ENCODE peak calls at places on chromosomes 12 and 14, in nine cellular contexts. One of them, this sample, is unnamed.
A peak's percentile ranks its signal among the peaks of the same experiment; 100 is the strongest.

GRCh38 chr14:68747366-68747765 is 45.5 kb downstream of the ZFP36L1 start:
- DNase-seq in activated CD8-positive, alpha-beta T cell treated with anti-CD3 and anti-CD28 coated beads for 36 hours: no peak
- DNase-seq in putamen: no peak
- DNase-seq in ureter: no peak
- DNase-seq in left ventricle myocardium inferior: no peak
- DNase-seq in adrenal gland: no peak
- DNase-seq in non-pigmented ciliary epithelial cell: no peak
- DNase-seq in activated T-cell treated with anti-CD3 and anti-CD28 coated beads for 24 hours: no peak
- DNase-seq in iris pigment epithelial cell: no peak
- DNase-seq in this sample: no peak

GRCh38 chr14:60553855-60554254 is 44.9 kb downstream of the SIX6 start:
- DNase-seq in activated T-cell treated with anti-CD3 and anti-CD28 coated beads for 24 hours: no peak
- DNase-seq in ureter: no peak
- DNase-seq in putamen: no peak
- DNase-seq in non-pigmented ciliary epithelial cell: no peak
- DNase-seq in adrenal gland: no peak
- DNase-seq in iris pigment epithelial cell: peak; percentile 55
- DNase-seq in activated CD8-positive, alpha-beta T cell treated with anti-CD3 and anti-CD28 coated beads for 36 hours: no peak
- DNase-seq in left ventricle myocardium inferior: no peak
- DNase-seq in this sample: no peak

GRCh38 chr12:84694111-84694510 is 218.5 kb downstream of the SLC6A15 start:
- DNase-seq in iris pigment epithelial cell: no peak
- DNase-seq in ureter: no peak
- DNase-seq in adrenal gland: no peak
- DNase-seq in non-pigmented ciliary epithelial cell: no peak
- DNase-seq in activated CD8-positive, alpha-beta T cell treated with anti-CD3 and anti-CD28 coated beads for 36 hours: no peak
- DNase-seq in putamen: no peak
- DNase-seq in left ventricle myocardium inferior: no peak
- DNase-seq in activated T-cell treated with anti-CD3 and anti-CD28 coated beads for 24 hours: no peak
- DNase-seq in this sample: no peak

GRCh38 chr12:116368196-116369194 is 91.0 kb upstream of the MED13L start:
- DNase-seq in putamen: no peak
- DNase-seq in activated CD8-positive, alpha-beta T cell treated with anti-CD3 and anti-CD28 coated beads for 36 hours: no peak
- DNase-seq in iris pigment epithelial cell: no peak
- DNase-seq in non-pigmented ciliary epithelial cell: no peak
- DNase-seq in adrenal gland: no peak
- DNase-seq in left ventricle myocardium inferior: no peak
- DNase-seq in ureter: no peak
- DNase-seq in activated T-cell treated with anti-CD3 and anti-CD28 coated beads for 24 hours: no peak
- DNase-seq in this sample: peak; percentile 90

GRCh38 chr14:100263141-100263540 is 24.2 kb downstream of the YY1 start:
- DNase-seq in left ventricle myocardium inferior: no peak
- DNase-seq in non-pigmented ciliary epithelial cell: no peak
- DNase-seq in iris pigment epithelial cell: peak; percentile 84
- DNase-seq in adrenal gland: no peak
- DNase-seq in putamen: no peak
- DNase-seq in ureter: no peak
- DNase-seq in activated T-cell treated with anti-CD3 and anti-CD28 coated beads for 24 hours: no peak
- DNase-seq in activated CD8-positive, alpha-beta T cell treated with anti-CD3 and anti-CD28 coated beads for 36 hours: no peak
- DNase-seq in this sample: no peak

GRCh38 chr14:73237786-73238261 is 518 bp downstream of the PAPLN start:
- DNase-seq in adrenal gland: no peak
- DNase-seq in activated CD8-positive, alpha-beta T cell treated with anti-CD3 and anti-CD28 coated beads for 36 hours: no peak
- DNase-seq in non-pigmented ciliary epithelial cell: no peak
- DNase-seq in ureter: no peak
- DNase-seq in activated T-cell treated with anti-CD3 and anti-CD28 coated beads for 24 hours: no peak
- DNase-seq in iris pigment epithelial cell: no peak
- DNase-seq in left ventricle myocardium inferior: no peak
- DNase-seq in putamen: no peak
- DNase-seq in this sample: no peak

GRCh38 chr12:84046869-84047268 is 865.7 kb downstream of the SLC6A15 start:
- DNase-seq in left ventricle myocardium inferior: no peak
- DNase-seq in non-pigmented ciliary epithelial cell: no peak
- DNase-seq in adrenal gland: no peak
- DNase-seq in iris pigment epithelial cell: peak; percentile 29
- DNase-seq in putamen: no peak
- DNase-seq in activated CD8-positive, alpha-beta T cell treated with anti-CD3 and anti-CD28 coated beads for 36 hours: no peak
- DNase-seq in ureter: no peak
- DNase-seq in activated T-cell treated with anti-CD3 and anti-CD28 coated beads for 24 hours: no peak
- DNase-seq in this sample: no peak

GRCh38 chr12:54603173-54603814 is 14.8 kb upstream of the PPP1R1A start:
- DNase-seq in ureter: peak; percentile 73
- DNase-seq in adrenal gland: peak; percentile 76
- DNase-seq in activated T-cell treated with anti-CD3 and anti-CD28 coated beads for 24 hours: peak; percentile 41
- DNase-seq in putamen: peak; percentile 46
- DNase-seq in non-pigmented ciliary epithelial cell: peak; percentile 35
- DNase-seq in activated CD8-positive, alpha-beta T cell treated with anti-CD3 and anti-CD28 coated beads for 36 hours: peak; percentile 85
- DNase-seq in iris pigment epithelial cell: peak; percentile 73
- DNase-seq in left ventricle myocardium inferior: peak; percentile 28
- DNase-seq in this sample: peak; percentile 77

GRCh38 chr12:67394600-67394999 is 125.4 kb downstream of the CAND1 start:
- DNase-seq in iris pigment epithelial cell: peak; percentile 68
- DNase-seq in ureter: peak; percentile 69
- DNase-seq in non-pigmented ciliary epithelial cell: peak; percentile 42
- DNase-seq in activated CD8-positive, alpha-beta T cell treated with anti-CD3 and anti-CD28 coated beads for 36 hours: no peak
- DNase-seq in putamen: no peak
- DNase-seq in activated T-cell treated with anti-CD3 and anti-CD28 coated beads for 24 hours: no peak
- DNase-seq in adrenal gland: peak; percentile 76
- DNase-seq in left ventricle myocardium inferior: peak; percentile 45
- DNase-seq in this sample: peak; percentile 72

GRCh38 chr12:46998811-46999368 is 80.5 kb upstream of the PCED1B start:
- DNase-seq in adrenal gland: no peak
- DNase-seq in non-pigmented ciliary epithelial cell: peak; percentile 81
- DNase-seq in left ventricle myocardium inferior: no peak
- DNase-seq in activated T-cell treated with anti-CD3 and anti-CD28 coated beads for 24 hours: no peak
- DNase-seq in putamen: no peak
- DNase-seq in activated CD8-positive, alpha-beta T cell treated with anti-CD3 and anti-CD28 coated beads for 36 hours: no peak
- DNase-seq in ureter: no peak
- DNase-seq in iris pigment epithelial cell: peak; percentile 89
- DNase-seq in this sample: no peak

GRCh38 chr12:91224411-91224810 is 41.8 kb upstream of the DCN start:
- DNase-seq in activated T-cell treated with anti-CD3 and anti-CD28 coated beads for 24 hours: no peak
- DNase-seq in activated CD8-positive, alpha-beta T cell treated with anti-CD3 and anti-CD28 coated beads for 36 hours: no peak
- DNase-seq in non-pigmented ciliary epithelial cell: no peak
- DNase-seq in putamen: no peak
- DNase-seq in left ventricle myocardium inferior: no peak
- DNase-seq in iris pigment epithelial cell: no peak
- DNase-seq in ureter: no peak
- DNase-seq in adrenal gland: no peak
- DNase-seq in this sample: no peak

GRCh38 chr14:89507926-89508460 is 91.0 kb upstream of the FOXN3 start:
- DNase-seq in activated CD8-positive, alpha-beta T cell treated with anti-CD3 and anti-CD28 coated beads for 36 hours: no peak
- DNase-seq in ureter: no peak
- DNase-seq in iris pigment epithelial cell: peak; percentile 57
- DNase-seq in adrenal gland: no peak
- DNase-seq in non-pigmented ciliary epithelial cell: peak; percentile 28
- DNase-seq in left ventricle myocardium inferior: no peak
- DNase-seq in activated T-cell treated with anti-CD3 and anti-CD28 coated beads for 24 hours: no peak
- DNase-seq in putamen: no peak
- DNase-seq in this sample: no peak

GRCh38 chr12:46959484-46959883 is 119.9 kb upstream of the PCED1B start:
- DNase-seq in left ventricle myocardium inferior: no peak
- DNase-seq in non-pigmented ciliary epithelial cell: no peak
- DNase-seq in activated T-cell treated with anti-CD3 and anti-CD28 coated beads for 24 hours: no peak
- DNase-seq in iris pigment epithelial cell: peak; percentile 85
- DNase-seq in ureter: no peak
- DNase-seq in activated CD8-positive, alpha-beta T cell treated with anti-CD3 and anti-CD28 coated beads for 36 hours: no peak
- DNase-seq in adrenal gland: peak; percentile 55
- DNase-seq in putamen: no peak
- DNase-seq in this sample: no peak

GRCh38 chr14:68140111-68140741 is 320.6 kb downstream of the RAD51B start:
- DNase-seq in iris pigment epithelial cell: peak; percentile 97
- DNase-seq in left ventricle myocardium inferior: no peak
- DNase-seq in ureter: peak; percentile 65
- DNase-seq in putamen: no peak
- DNase-seq in adrenal gland: peak; percentile 75
- DNase-seq in non-pigmented ciliary epithelial cell: peak; percentile 95
- DNase-seq in activated CD8-positive, alpha-beta T cell treated with anti-CD3 and anti-CD28 coated beads for 36 hours: no peak
- DNase-seq in activated T-cell treated with anti-CD3 and anti-CD28 coated beads for 24 hours: no peak
- DNase-seq in this sample: peak; percentile 59

GRCh38 chr12:19912996-19913395 is 455.3 kb upstream of the PDE3A start:
- DNase-seq in iris pigment epithelial cell: no peak
- DNase-seq in ureter: no peak
- DNase-seq in putamen: no peak
- DNase-seq in activated CD8-positive, alpha-beta T cell treated with anti-CD3 and anti-CD28 coated beads for 36 hours: no peak
- DNase-seq in non-pigmented ciliary epithelial cell: no peak
- DNase-seq in left ventricle myocardium inferior: no peak
- DNase-seq in activated T-cell treated with anti-CD3 and anti-CD28 coated beads for 24 hours: no peak
- DNase-seq in adrenal gland: no peak
- DNase-seq in this sample: no peak

GRCh38 chr14:34498684-34499412 is 36.8 kb upstream of the SPTSSA start:
- DNase-seq in activated CD8-positive, alpha-beta T cell treated with anti-CD3 and anti-CD28 coated beads for 36 hours: peak; percentile 16
- DNase-seq in iris pigment epithelial cell: peak; percentile 19
- DNase-seq in non-pigmented ciliary epithelial cell: no peak
- DNase-seq in putamen: no peak
- DNase-seq in left ventricle myocardium inferior: no peak
- DNase-seq in adrenal gland: peak; percentile 55
- DNase-seq in activated T-cell treated with anti-CD3 and anti-CD28 coated beads for 24 hours: no peak
- DNase-seq in ureter: no peak
- DNase-seq in this sample: peak; percentile 44

GRCh38 chr14:99735189-99736135 is 51.4 kb downstream of the CYP46A1 start:
- DNase-seq in ureter: no peak
- DNase-seq in activated T-cell treated with anti-CD3 and anti-CD28 coated beads for 24 hours: no peak
- DNase-seq in putamen: no peak
- DNase-seq in activated CD8-positive, alpha-beta T cell treated with anti-CD3 and anti-CD28 coated beads for 36 hours: no peak
- DNase-seq in iris pigment epithelial cell: no peak
- DNase-seq in adrenal gland: no peak
- DNase-seq in non-pigmented ciliary epithelial cell: no peak
- DNase-seq in left ventricle myocardium inferior: peak; percentile 9
- DNase-seq in this sample: no peak

GRCh38 chr14:104757238-104757585 is 4.3 kb downstream of the SIVA1 start:
- DNase-seq in adrenal gland: no peak
- DNase-seq in ureter: no peak
- DNase-seq in non-pigmented ciliary epithelial cell: no peak
- DNase-seq in activated CD8-positive, alpha-beta T cell treated with anti-CD3 and anti-CD28 coated beads for 36 hours: no peak
- DNase-seq in putamen: no peak
- DNase-seq in iris pigment epithelial cell: no peak
- DNase-seq in activated T-cell treated with anti-CD3 and anti-CD28 coated beads for 24 hours: no peak
- DNase-seq in left ventricle myocardium inferior: no peak
- DNase-seq in this sample: no peak

GRCh38 chr12:99914206-99914605 is 70.5 kb downstream of the ANKS1B start:
- DNase-seq in adrenal gland: no peak
- DNase-seq in activated CD8-positive, alpha-beta T cell treated with anti-CD3 and anti-CD28 coated beads for 36 hours: no peak
- DNase-seq in activated T-cell treated with anti-CD3 and anti-CD28 coated beads for 24 hours: no peak
- DNase-seq in iris pigment epithelial cell: no peak
- DNase-seq in left ventricle myocardium inferior: no peak
- DNase-seq in non-pigmented ciliary epithelial cell: no peak
- DNase-seq in ureter: no peak
- DNase-seq in putamen: no peak
- DNase-seq in this sample: no peak

GRCh38 chr12:11794311-11794710 is 144.8 kb downstream of the ETV6 start:
- DNase-seq in iris pigment epithelial cell: no peak
- DNase-seq in adrenal gland: no peak
- DNase-seq in putamen: no peak
- DNase-seq in activated CD8-positive, alpha-beta T cell treated with anti-CD3 and anti-CD28 coated beads for 36 hours: no peak
- DNase-seq in ureter: no peak
- DNase-seq in activated T-cell treated with anti-CD3 and anti-CD28 coated beads for 24 hours: no peak
- DNase-seq in non-pigmented ciliary epithelial cell: no peak
- DNase-seq in left ventricle myocardium inferior: no peak
- DNase-seq in this sample: peak; percentile 42

GRCh38 chr14:74825008-74825407 is 50.9 kb downstream of the PROX2 start:
- DNase-seq in activated CD8-positive, alpha-beta T cell treated with anti-CD3 and anti-CD28 coated beads for 36 hours: no peak
- DNase-seq in ureter: no peak
- DNase-seq in non-pigmented ciliary epithelial cell: no peak
- DNase-seq in iris pigment epithelial cell: peak; percentile 72
- DNase-seq in left ventricle myocardium inferior: no peak
- DNase-seq in activated T-cell treated with anti-CD3 and anti-CD28 coated beads for 24 hours: no peak
- DNase-seq in putamen: no peak
- DNase-seq in adrenal gland: no peak
- DNase-seq in this sample: no peak

GRCh38 chr12:121793836-121794531 is 496 bp upstream of the RHOF start:
- DNase-seq in non-pigmented ciliary epithelial cell: no peak
- DNase-seq in ureter: peak; percentile 94
- DNase-seq in left ventricle myocardium inferior: peak; percentile 90
- DNase-seq in activated T-cell treated with anti-CD3 and anti-CD28 coated beads for 24 hours: peak; percentile 93
- DNase-seq in adrenal gland: peak; percentile 94
- DNase-seq in iris pigment epithelial cell: peak; percentile 95
- DNase-seq in activated CD8-positive, alpha-beta T cell treated with anti-CD3 and anti-CD28 coated beads for 36 hours: peak; percentile 95
- DNase-seq in putamen: peak; percentile 80
- DNase-seq in this sample: peak; percentile 92

GRCh38 chr12:120687570-120688289 is 781 bp downstream of the MLEC start:
- DNase-seq in adrenal gland: peak; percentile 44
- DNase-seq in activated T-cell treated with anti-CD3 and anti-CD28 coated beads for 24 hours: peak; percentile 21
- DNase-seq in left ventricle myocardium inferior: no peak
- DNase-seq in iris pigment epithelial cell: peak; percentile 31
- DNase-seq in activated CD8-positive, alpha-beta T cell treated with anti-CD3 and anti-CD28 coated beads for 36 hours: peak; percentile 73
- DNase-seq in non-pigmented ciliary epithelial cell: no peak
- DNase-seq in ureter: no peak
- DNase-seq in putamen: no peak
- DNase-seq in this sample: peak; percentile 27

GRCh38 chr14:103749860-103750259 is 34.2 kb downstream of the ZFYVE21 start:
- DNase-seq in activated CD8-positive, alpha-beta T cell treated with anti-CD3 and anti-CD28 coated beads for 36 hours: no peak
- DNase-seq in putamen: no peak
- DNase-seq in adrenal gland: no peak
- DNase-seq in left ventricle myocardium inferior: no peak
- DNase-seq in ureter: no peak
- DNase-seq in iris pigment epithelial cell: no peak
- DNase-seq in activated T-cell treated with anti-CD3 and anti-CD28 coated beads for 24 hours: no peak
- DNase-seq in non-pigmented ciliary epithelial cell: no peak
- DNase-seq in this sample: no peak

GRCh38 chr12:105445261-105446015 is 114.9 kb downstream of the C12orf75 start:
- DNase-seq in putamen: no peak
- DNase-seq in iris pigment epithelial cell: peak; percentile 68
- DNase-seq in ureter: no peak
- DNase-seq in adrenal gland: no peak
- DNase-seq in left ventricle myocardium inferior: no peak
- DNase-seq in activated CD8-positive, alpha-beta T cell treated with anti-CD3 and anti-CD28 coated beads for 36 hours: no peak
- DNase-seq in non-pigmented ciliary epithelial cell: peak; percentile 43
- DNase-seq in activated T-cell treated with anti-CD3 and anti-CD28 coated beads for 24 hours: no peak
- DNase-seq in this sample: no peak

GRCh38 chr12:93741741-93742085 is 64.5 kb downstream of the CRADD start:
- DNase-seq in activated T-cell treated with anti-CD3 and anti-CD28 coated beads for 24 hours: no peak
- DNase-seq in ureter: no peak
- DNase-seq in putamen: no peak
- DNase-seq in iris pigment epithelial cell: no peak
- DNase-seq in adrenal gland: peak; percentile 23
- DNase-seq in left ventricle myocardium inferior: no peak
- DNase-seq in activated CD8-positive, alpha-beta T cell treated with anti-CD3 and anti-CD28 coated beads for 36 hours: peak; percentile 45
- DNase-seq in non-pigmented ciliary epithelial cell: no peak
- DNase-seq in this sample: no peak

GRCh38 chr12:87975879-87976278 is 53.3 kb downstream of the C12orf50 start:
- DNase-seq in activated CD8-positive, alpha-beta T cell treated with anti-CD3 and anti-CD28 coated beads for 36 hours: no peak
- DNase-seq in ureter: no peak
- DNase-seq in iris pigment epithelial cell: no peak
- DNase-seq in putamen: no peak
- DNase-seq in left ventricle myocardium inferior: no peak
- DNase-seq in non-pigmented ciliary epithelial cell: no peak
- DNase-seq in adrenal gland: no peak
- DNase-seq in activated T-cell treated with anti-CD3 and anti-CD28 coated beads for 24 hours: no peak
- DNase-seq in this sample: no peak

GRCh38 chr14:70919774-70920173 is 12.5 kb downstream of the PCNX1 start:
- DNase-seq in putamen: no peak
- DNase-seq in iris pigment epithelial cell: peak; percentile 71
- DNase-seq in non-pigmented ciliary epithelial cell: no peak
- DNase-seq in left ventricle myocardium inferior: no peak
- DNase-seq in adrenal gland: no peak
- DNase-seq in activated T-cell treated with anti-CD3 and anti-CD28 coated beads for 24 hours: no peak
- DNase-seq in activated CD8-positive, alpha-beta T cell treated with anti-CD3 and anti-CD28 coated beads for 36 hours: peak; percentile 29
- DNase-seq in ureter: no peak
- DNase-seq in this sample: no peak

GRCh38 chr12:58148976-58149375 is 207.6 kb downstream of the ATP23 start:
- DNase-seq in putamen: no peak
- DNase-seq in adrenal gland: no peak
- DNase-seq in activated T-cell treated with anti-CD3 and anti-CD28 coated beads for 24 hours: no peak
- DNase-seq in non-pigmented ciliary epithelial cell: no peak
- DNase-seq in left ventricle myocardium inferior: no peak
- DNase-seq in activated CD8-positive, alpha-beta T cell treated with anti-CD3 and anti-CD28 coated beads for 36 hours: no peak
- DNase-seq in iris pigment epithelial cell: no peak
- DNase-seq in ureter: no peak
- DNase-seq in this sample: no peak

GRCh38 chr14:87468531-87468930 is 524.5 kb downstream of the GALC start:
- DNase-seq in non-pigmented ciliary epithelial cell: no peak
- DNase-seq in iris pigment epithelial cell: no peak
- DNase-seq in adrenal gland: no peak
- DNase-seq in putamen: no peak
- DNase-seq in left ventricle myocardium inferior: no peak
- DNase-seq in activated CD8-positive, alpha-beta T cell treated with anti-CD3 and anti-CD28 coated beads for 36 hours: no peak
- DNase-seq in activated T-cell treated with anti-CD3 and anti-CD28 coated beads for 24 hours: no peak
- DNase-seq in ureter: no peak
- DNase-seq in this sample: no peak

GRCh38 chr14:77133718-77134338 is 7.8 kb downstream of the ZDHHC22 start:
- DNase-seq in activated CD8-positive, alpha-beta T cell treated with anti-CD3 and anti-CD28 coated beads for 36 hours: peak; percentile 81
- DNase-seq in activated T-cell treated with anti-CD3 and anti-CD28 coated beads for 24 hours: peak; percentile 35
- DNase-seq in ureter: no peak
- DNase-seq in adrenal gland: peak; percentile 75
- DNase-seq in iris pigment epithelial cell: peak; percentile 55
- DNase-seq in left ventricle myocardium inferior: peak; percentile 40
- DNase-seq in non-pigmented ciliary epithelial cell: no peak
- DNase-seq in putamen: no peak
- DNase-seq in this sample: peak; percentile 66

This sample was measured in body of pancreas.